ENCODE peak calls at places on chromosomes 3 and 15, in ten cellular contexts. W, D, Z, A, J, F, B, L, S and C are unnamed samples.

GRCh38 chr3:123300572-123300971 is 98.8 kb downstream of the SEC22A start:
- DNase-seq in A (no peak), L (no peak), S (no peak), W (no peak), B (no peak), J (peak; percentile 35), F (no peak), D (no peak), Z (no peak), C (no peak)

GRCh38 chr3:129519896-129520440 is 8.5 kb upstream of the RHO start:
- DNase-seq in S (no peak), B (no peak), L (no peak), F (no peak), D (no peak), J (no peak), W (no peak), Z (no peak), A (no peak), C (no peak)

GRCh38 chr3:133965033-133965570 is 64.6 kb downstream of the SLCO2A1 start:
- DNase-seq in F (peak; percentile 54), A (no peak), J (no peak), W (peak; percentile 11), B (no peak), L (no peak), D (no peak), S (no peak), Z (no peak), C (no peak)

GRCh38 chr15:89406218-89406716 is 71.6 kb upstream of the POLG start:
- DNase-seq in D (no peak), B (no peak), Z (no peak), J (no peak), S (no peak), W (no peak), L (no peak), A (no peak), F (no peak), C (no peak)

GRCh38 chr3:34777361-34777760 is 862.0 kb upstream of the ARPP21 start:
- DNase-seq in Z (no peak), S (no peak), B (no peak), W (no peak), L (no peak), A (no peak), D (no peak), J (no peak), F (no peak), C (no peak)

GRCh38 chr3:190695994-190696393 is 166.5 kb downstream of the GMNC start:
- DNase-seq in F (no peak), S (no peak), Z (no peak), W (no peak), L (no peak), D (no peak), A (no peak), B (no peak), J (no peak), C (no peak)

GRCh38 chr3:112378989-112379692 is 46.2 kb downstream of the CD200 start:
- DNase-seq in W (no peak), J (no peak), S (no peak), A (peak; percentile 42), L (no peak), Z (no peak), D (no peak), B (no peak), F (peak; percentile 97), C (peak; percentile 75)

GRCh38 chr3:140449591-140450256 is 228.1 kb upstream of the TRIM42 start:
- DNase-seq in W (no peak), B (no peak), Z (no peak), S (no peak), J (no peak), F (no peak), L (no peak), A (peak; percentile 31), D (no peak), C (no peak)

GRCh38 chr3:153330891-153331290 is 168.9 kb downstream of the RAP2B start:
- DNase-seq in Z (no peak), L (no peak), A (no peak), D (no peak), F (no peak), B (no peak), S (no peak), J (no peak), W (no peak), C (no peak)

GRCh38 chr3:119586707-119587317 is 7.5 kb downstream of the ADPRH start:
- DNase-seq in W (no peak), A (no peak), D (no peak), S (no peak), J (no peak), B (no peak), Z (no peak), L (no peak), F (no peak), C (no peak)

GRCh38 chr3:15858547-15859506 is 61.0 kb upstream of the ANKRD28 start:
- DNase-seq in W (no peak), Z (no peak), J (peak; percentile 61), B (peak; percentile 80), D (peak; percentile 41), S (peak; percentile 19), A (peak; percentile 70), L (peak; percentile 63), F (peak; percentile 9), C (no peak)

GRCh38 chr3:190435618-190436017 is 14.1 kb downstream of the TMEM207 start:
- DNase-seq in F (no peak), Z (no peak), W (no peak), D (no peak), A (no peak), J (no peak), B (no peak), L (no peak), S (no peak), C (no peak)

GRCh38 chr3:113097821-113098516 is 107.2 kb downstream of the GTPBP8 start:
- DNase-seq in F (peak; percentile 42), W (no peak), A (peak; percentile 25), S (no peak), L (no peak), Z (no peak), J (no peak), B (no peak), D (peak; percentile 78), C (peak; percentile 72)

GRCh38 chr3:187026321-187026678 is 96.0 kb downstream of the ST6GAL1 start:
- DNase-seq in D (no peak), S (no peak), B (no peak), F (no peak), Z (no peak), L (no peak), W (no peak), J (no peak), A (no peak), C (no peak)

GRCh38 chr15:29749365-29750086 is 72.7 kb downstream of the TJP1 start:
- DNase-seq in A (no peak), L (no peak), B (no peak), F (no peak), D (no peak), S (no peak), Z (no peak), J (no peak), W (no peak), C (no peak)

GRCh38 chr3:193509103-193509965 is 45.4 kb downstream of the ATP13A4 start:
- DNase-seq in S (no peak), J (no peak), Z (no peak), W (no peak), L (no peak), B (no peak), D (no peak), F (no peak), A (no peak), C (no peak)

GRCh38 chr15:48084759-48085420 is 35.9 kb upstream of the SLC24A5 start:
- DNase-seq in B (no peak), J (peak; percentile 50), F (peak; percentile 68), A (peak; percentile 60), W (no peak), S (no peak), L (no peak), Z (no peak), D (peak; percentile 11), C (no peak)

GRCh38 chr3:52534281-52535183 is 875 bp upstream of the NT5DC2 start:
- DNase-seq in W (no peak), B (no peak), F (peak; percentile 46), J (peak; percentile 67), L (no peak), Z (peak; percentile 76), D (no peak), S (no peak), A (peak; percentile 55), C (no peak)

GRCh38 chr15:76903251-76903681 is 1.9 kb downstream of the SCAPER start:
- DNase-seq in W (no peak), Z (no peak), L (no peak), B (no peak), J (peak; percentile 33), A (peak; percentile 36), S (no peak), D (peak; percentile 66), F (peak; percentile 47), C (peak; percentile 26)
- H3K4me3 ChIP-seq in W (no peak overlapping the region), Z (no peak overlapping the region), L (no peak overlapping the region), B (no peak overlapping the region), J (no peak overlapping the region), A (no peak overlapping the region), S (peak overlapping the region; percentile 86), D (no peak overlapping the region), F (no peak overlapping the region), C (no peak overlapping the region)

DNA sequence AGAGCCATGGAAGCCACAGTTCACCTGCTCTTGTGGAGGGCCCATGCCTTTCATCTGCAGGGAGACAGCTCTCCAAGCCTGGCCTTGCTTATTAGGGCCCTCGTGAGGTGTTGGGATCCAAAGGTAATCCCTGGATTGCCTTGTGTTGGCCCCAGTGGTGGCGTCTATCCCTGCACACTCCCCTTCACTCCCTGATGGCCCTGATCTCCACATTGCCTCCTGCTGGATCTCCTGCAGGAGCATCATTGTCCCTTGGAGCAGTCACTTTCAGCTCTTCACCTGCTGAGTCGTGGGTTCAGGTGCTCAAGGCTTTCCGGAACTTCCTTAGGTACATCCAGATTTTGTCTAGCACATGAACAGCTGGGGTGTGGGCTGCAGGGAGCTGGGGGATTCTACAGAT is 7.0 kb downstream of the PPCDC start:
- DNase-seq in S (no peak), F (no peak), B (no peak), J (peak; percentile 60), Z (no peak), D (peak; percentile 32), A (no peak), W (no peak), L (no peak), C (no peak)
- TF ChIP-seq CTCF in S (no peak), F (no peak), B (no peak), J (peak; percentile 72), Z (no peak), D (no peak), A (no peak), W (no peak), L (no peak), C (no peak)

GRCh38 chr15:62622775-62623174 is 419.8 kb upstream of the TPM1 start:
- DNase-seq in J (peak; percentile 81), W (no peak), Z (no peak), D (no peak), F (no peak), L (no peak), S (no peak), B (no peak), A (no peak), C (no peak)
- H3K27ac ChIP-seq in J (peak overlapping the region; percentile 45), W (no peak overlapping the region), Z (no peak overlapping the region), D (no peak overlapping the region), F (no peak overlapping the region), L (no peak overlapping the region), S (no peak overlapping the region), B (no peak overlapping the region), A (no peak overlapping the region), C (no peak overlapping the region)

DNA sequence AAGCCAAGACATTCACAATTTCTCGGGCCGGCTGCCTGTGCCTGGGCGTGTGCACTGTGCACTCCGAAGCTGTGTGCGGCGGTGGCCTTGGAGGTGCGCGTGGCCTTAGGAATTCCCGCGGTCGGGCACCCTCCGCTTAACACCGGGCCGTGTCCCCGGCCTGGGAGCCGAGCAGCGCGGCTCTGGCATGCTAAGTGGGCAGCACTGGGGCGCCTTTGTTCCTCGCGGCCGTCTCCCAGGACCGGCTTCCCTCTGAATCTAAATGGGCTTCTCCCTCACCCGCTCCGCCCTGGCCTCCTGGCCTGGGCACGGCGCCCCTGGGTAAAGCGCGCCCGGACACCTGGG is 498 bp upstream of the ARNT2 start:
- DNase-seq in D (peak; percentile 49), S (peak; percentile 22), A (peak; percentile 42), Z (no peak), J (peak; percentile 58), L (no peak), F (no peak), B (no peak), W (no peak), C (no peak)
- H3K4me3 ChIP-seq in D (peak overlapping the region; percentile 79), S (peak overlapping the region; percentile 68), A (peak overlapping the region; percentile 61), Z (peak overlapping the region; percentile 70), J (peak overlapping the region; percentile 63), L (peak overlapping the region; percentile 63), F (no peak overlapping the region), B (peak overlapping the region; percentile 52), W (peak overlapping the region; percentile 62), C (peak overlapping the region; percentile 69)